ENCODE peak calls at places on chromosome 2, in four cellular contexts. C, X, Z and A are unnamed samples.

GRCh38 chr2:62038980-62039771 is 133.7 kb downstream of the COMMD1 start:
- ATAC-seq in C (no peak), X (no peak), Z (peak; percentile 99), A (no peak)

GRCh38 chr2:56523815-56524214 is 340.0 kb downstream of the CCDC85A start:
- ATAC-seq in Z (no peak), C (no peak), X (no peak), A (no peak)

GRCh38 chr2:215657844-215658243 is 222.0 kb upstream of the FN1 start:
- ATAC-seq in Z (no peak), C (no peak), X (peak; percentile 89), A (peak; percentile 49)

GRCh38 chr2:88123164-88123974 is 4.5 kb downstream of the FABP1 start:
- ATAC-seq in Z (no peak), C (no peak), X (no peak), A (no peak)

GRCh38 chr2:84817239-84817655 is 63.6 kb downstream of the TRABD2A start:
- ATAC-seq in X (no peak), Z (peak; percentile 95), C (no peak), A (no peak)

GRCh38 chr2:157336137-157336721 is 10.6 kb upstream of the ERMN start:
- ATAC-seq in X (peak; percentile 53), C (no peak), Z (peak; percentile 74), A (no peak)

GRCh38 chr2:26313446-26313845 is 32.5 kb upstream of the SELENOI start:
- ATAC-seq in Z (no peak), X (no peak), C (no peak), A (no peak)

GRCh38 chr2:197710424-197711042 is 5.4 kb downstream of the MARS2 start:
- ATAC-seq in C (no peak), Z (peak; percentile 81), X (no peak), A (no peak)

GRCh38 chr2:224151161-224151560 is 112.1 kb upstream of the SERPINE2 start:
- ATAC-seq in C (no peak), X (peak; percentile 75), Z (no peak), A (no peak)

GRCh38 chr2:162344617-162344950 is 652 bp downstream of the GCA start:
- ATAC-seq in C (no peak), X (no peak), Z (no peak), A (no peak)

GRCh38 chr2:152063325-152063924 is 35.4 kb downstream of the CACNB4 start:
- ATAC-seq in Z (no peak), C (no peak), X (no peak), A (no peak)

GRCh38 chr2:241820625-241821384 is 11.8 kb downstream of the NEU4 start:
- ATAC-seq in C (no peak), Z (no peak), X (no peak), A (no peak)

GRCh38 chr2:94869552-94870391 is 1.5 kb upstream of the TEKT4 start:
- ATAC-seq in X (no peak), C (no peak), Z (no peak), A (no peak)

GRCh38 chr2:189662674-189663226 is 1.5 kb downstream of the ASNSD1 start:
- ATAC-seq in X (no peak), Z (peak; percentile 35), C (no peak), A (no peak)

GRCh38 chr2:144350151-144350802 is 169.6 kb downstream of the ZEB2 start:
- ATAC-seq in C (no peak), Z (no peak), X (no peak), A (no peak)

GRCh38 chr2:240255811-240256703 is 115.6 kb upstream of the OTOS start:
- ATAC-seq in X (no peak), Z (no peak), C (no peak), A (no peak)
- TF ChIP-seq POLR2A in X (no peak), Z (no peak), C (no peak), A (no peak)

GRCh38 chr2:222413295-222413911 is 10.9 kb upstream of the SGPP2 start:
- ATAC-seq in X (no peak), C (no peak), Z (no peak), A (no peak)
- TF ChIP-seq POLR2A in X (no peak), C (no peak), Z (no peak), A (no peak)

GRCh38 chr2:74001121-74001520 is 16.4 kb downstream of the TET3 start:
- ATAC-seq in C (no peak), X (no peak), Z (no peak), A (no peak)

GRCh38 chr2:74003494-74004211 is 18.9 kb downstream of the TET3 start:
- ATAC-seq in Z (no peak), X (peak; percentile 2), C (no peak), A (no peak)

GRCh38 chr2:74001781-74002514 is 17.2 kb downstream of the TET3 start:
- ATAC-seq in C (no peak), Z (peak; percentile 63), X (peak; percentile 18), A (peak; percentile 60)

GRCh38 chr2:74004212-74005182 is 19.8 kb downstream of the TET3 start:
- ATAC-seq in X (no peak), C (no peak), Z (no peak), A (no peak)

DNA sequence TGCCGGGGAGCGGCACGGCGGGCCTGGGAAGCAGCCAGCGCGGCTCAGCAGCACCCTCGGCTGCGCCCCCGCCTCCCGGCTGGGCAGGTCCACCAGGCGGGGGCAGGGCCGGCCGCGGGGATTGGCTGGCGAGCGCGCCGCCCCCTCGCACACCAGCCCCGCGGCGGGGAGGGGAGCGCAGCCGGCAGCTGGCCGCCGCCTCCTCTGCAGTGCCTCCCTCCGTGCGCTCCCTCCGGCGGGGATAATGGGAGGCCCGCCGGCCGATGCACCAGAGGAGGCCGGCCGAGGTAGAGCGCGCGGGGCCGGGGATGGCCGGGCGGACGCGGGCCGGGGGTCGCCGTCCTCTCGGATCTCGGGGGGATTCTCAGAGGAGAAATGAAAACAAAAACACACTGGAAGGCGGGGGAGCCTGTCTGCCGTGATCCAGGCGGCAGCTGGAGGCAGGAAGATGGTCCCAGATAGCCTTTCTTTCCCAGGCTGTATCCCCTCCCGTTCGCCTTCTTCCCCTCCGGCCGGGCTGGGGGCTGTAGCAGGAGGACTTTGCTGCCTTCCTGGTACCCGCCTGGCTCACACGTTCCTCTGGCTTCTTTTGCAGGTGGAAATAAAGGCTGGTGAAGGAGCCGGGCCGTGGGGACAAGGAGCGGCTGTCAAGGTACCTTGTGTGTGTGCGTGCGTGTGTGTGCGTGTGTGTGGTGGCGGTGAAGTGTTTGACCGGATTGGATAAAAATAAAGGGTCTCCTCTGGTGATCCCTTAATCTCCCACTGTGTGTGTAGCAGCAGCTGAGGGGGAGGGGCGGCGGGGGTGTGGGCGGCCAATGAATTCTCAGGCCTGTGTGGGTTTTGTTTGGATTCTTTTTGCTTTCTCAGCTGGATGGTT is 18.0 kb downstream of the TET3 start:
- ATAC-seq in Z (peak; percentile 96), X (peak; percentile 94), C (peak; percentile 88), A (peak; percentile 98)
- TF ChIP-seq POLR2A in Z (peak; percentile 63), X (peak; percentile 86), C (peak; percentile 85), A (peak; percentile 60)

GRCh38 chr2:237877576-237878307 is 18.3 kb downstream of the RAMP1 start:
- ATAC-seq in Z (no peak), X (no peak), C (no peak), A (no peak)

GRCh38 chr2:237876951-237877491 is 17.6 kb downstream of the RAMP1 start:
- ATAC-seq in Z (no peak), X (no peak), C (peak; percentile 45), A (no peak)

GRCh38 chr2:237878321-237879057 is 19.1 kb downstream of the RAMP1 start:
- ATAC-seq in Z (no peak), X (no peak), C (no peak), A (no peak)

GRCh38 chr2:237879991-237880560 is 20.7 kb downstream of the RAMP1 start:
- ATAC-seq in Z (no peak), C (no peak), X (no peak), A (no peak)

DNA sequence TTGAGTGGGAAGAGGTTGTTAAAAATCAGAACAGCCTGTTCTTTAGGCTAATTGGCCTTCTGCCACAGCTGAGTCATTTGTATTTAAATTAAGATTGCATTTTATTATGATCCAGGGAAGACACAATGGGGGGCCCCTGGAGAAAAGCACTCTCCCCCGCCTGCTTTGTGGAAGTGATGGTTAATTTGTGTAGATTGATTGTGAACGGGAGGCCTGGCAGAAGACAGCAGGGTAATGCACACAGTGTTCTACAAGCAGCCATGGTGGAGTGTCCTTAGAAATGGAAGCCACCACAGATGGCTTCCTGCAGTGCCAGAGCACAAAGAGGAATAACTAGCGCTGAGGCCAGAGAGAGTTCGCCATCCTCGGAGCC is 19.6 kb downstream of the RAMP1 start:
- ATAC-seq in C (no peak), X (peak; percentile 16), Z (no peak), A (no peak)
- TF ChIP-seq POLR2A in C (no peak), X (no peak), Z (no peak), A (no peak)

GRCh38 chr2:10042301-10043161 is 819 bp upstream of the KLF11 start:
- ATAC-seq in C (peak; percentile 30), X (peak; percentile 3), Z (no peak), A (peak; percentile 63)
- TF ChIP-seq POLR2A in C (peak; percentile 47), X (no peak), Z (no peak), A (peak; percentile 24)

GRCh38 chr2:237083026-237083425 is 2.7 kb upstream of the COPS8 start:
- ATAC-seq in C (no peak), X (no peak), Z (no peak), A (no peak)

GRCh38 chr2:237090906-237091305 is 5.2 kb downstream of the COPS8 start:
- ATAC-seq in X (no peak), Z (no peak), C (no peak), A (no peak)

GRCh38 chr2:237084444-237084843 is 1.2 kb upstream of the COPS8 start:
- ATAC-seq in X (no peak), C (no peak), Z (no peak), A (no peak)

GRCh38 chr2:237081596-237081995 is 4.1 kb upstream of the COPS8 start:
- ATAC-seq in C (no peak), Z (no peak), X (no peak), A (no peak)

GRCh38 chr2:237085261-237086221 is at the start of gene COPS8:
- ATAC-seq in Z (peak; percentile 100), C (peak; percentile 99), X (peak; percentile 99), A (peak; percentile 98)
- TF ChIP-seq POLR2A in Z (peak; percentile 95), C (peak; percentile 92), X (peak; percentile 96), A (peak; percentile 96)

DNA sequence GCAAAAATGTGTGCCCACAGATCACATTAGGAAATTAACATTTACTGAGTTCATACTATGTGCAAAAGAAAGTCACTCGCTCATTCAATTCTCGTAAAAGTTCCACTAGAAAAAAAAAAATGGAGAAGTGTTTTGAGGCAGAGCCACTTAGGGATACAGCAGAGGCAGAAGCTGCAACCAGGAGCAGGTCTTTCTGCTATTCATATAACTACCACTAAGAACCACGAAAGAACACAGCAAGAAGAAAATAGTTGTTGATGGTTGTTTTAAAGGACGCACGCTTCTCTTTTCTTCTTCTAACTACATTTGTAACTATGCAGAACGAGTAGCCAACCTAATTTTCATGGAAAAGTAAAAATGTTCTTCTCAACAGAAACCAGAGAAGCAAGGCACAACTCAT is 45.0 kb downstream of the ROCK2 start:
- ATAC-seq in C (no peak), X (no peak), Z (no peak), A (no peak)
- TF ChIP-seq POLR2A in C (no peak), X (no peak), Z (no peak), A (no peak)